ENCODE peak calls at places on chromosomes 7 and 10, in eight cellular contexts. R is H7; G is NCI-H774; N is stimulated activated naive CD4-positive, alpha-beta T cell; K is GM04504; B is epithelial cell of esophagus; Q is activated T-helper 1 cell treated with anti-CD3 and anti-CD28 coated beads, Interleukin-12 subunit alpha, Interleukin-12 subunit beta, Interleukin-2, Interleukin-4 antibody, amounts not matched to agents 30 ng/mL and 10 ng/mL and 1 ng/mL, durations not matched to agents 14 hours and 24 hours and 36 hours; Z is stimulated activated CD4-positive, alpha-beta T cell treated with anti-CD3 and anti-CD28 coated beads, Interleukin-4, amount 100 ng/mL, for 24 hours. I is an unnamed sample.
A peak's percentile ranks its signal among the peaks of the same experiment; 100 is the strongest.

GRCh38 chr10:126459878-126460481 is 71.7 kb upstream of the ADAM12 start:
- DNase-seq in R (no peak), G (peak; percentile 17), N (no peak), K (peak; percentile 87), B (peak; percentile 99), Q (no peak), Z (no peak), I (no peak)

GRCh38 chr10:78964952-78965633 is 103.7 kb upstream of the ZMIZ1 start:
- DNase-seq in R (peak; percentile 94), G (peak; percentile 23), N (no peak), K (no peak), B (peak; percentile 53), Q (no peak), Z (no peak), I (no peak)

GRCh38 chr10:124849111-124849773 is 47.6 kb downstream of the ABRAXAS2 start:
- DNase-seq in R (peak; percentile 35), G (no peak), N (no peak), K (no peak), B (no peak), Q (no peak), Z (no peak), I (no peak)

GRCh38 chr7:5594616-5595544 is 171.2 kb upstream of the TNRC18 start:
- DNase-seq in R (peak; percentile 92), G (no peak), N (no peak), K (no peak), B (peak; percentile 52), Q (no peak), Z (no peak), I (no peak)

GRCh38 chr10:3118621-3119020 is 51.3 kb downstream of the PFKP start:
- DNase-seq in R (no peak), G (no peak), N (no peak), K (no peak), B (no peak), Q (no peak), Z (no peak), I (no peak)

GRCh38 chr7:84913731-84914130 is 273.1 kb downstream of the SEMA3D start:
- DNase-seq in R (no peak), G (no peak), N (no peak), K (peak; percentile 24), B (peak; percentile 35), Q (no peak), Z (no peak), I (no peak)

GRCh38 chr10:84333864-84334451 is 5.6 kb downstream of the CCSER2 start:
- DNase-seq in R (no peak), G (no peak), N (peak; percentile 47), K (no peak), B (peak; percentile 62), Q (peak; percentile 54), Z (peak; percentile 69), I (peak; percentile 11)

GRCh38 chr7:37332218-37333016 is 116.2 kb downstream of the ELMO1 start:
- DNase-seq in R (no peak), G (no peak), N (no peak), K (no peak), B (no peak), Q (no peak), Z (no peak), I (no peak)

I was measured in stimulated activated naive B cell treated with anti-CD40 and anti-IgM and Interleukin-4, amounts not matched to agents 10 μg/mL and 1 μg/mL and 100 μg/mL, for 72 hours.